ENCODE peak calls at places on chromosome X, in seven cellular contexts. One of them, this sample, is unnamed.

GRCh38 chrX:100829730-100830129 is 9.5 kb downstream of the CSTF2 start:
- DNase-seq in H1: no peak
- DNase-seq in iPS-NIHi11: no peak
- DNase-seq in activated naive CD4-positive, alpha-beta T cell treated with Interleukin-2 at 50 U/mL for 16 hours: peak
- DNase-seq in epithelial cell of prostate: no peak
- DNase-seq in IMR-90: peak
- DNase-seq in AG04450: no peak
- DNase-seq in this sample: peak

GRCh38 chrX:107823456-107823855 is 2.2 kb upstream of the MID2 start:
- DNase-seq in H1: no peak
- DNase-seq in iPS-NIHi11: no peak
- DNase-seq in activated naive CD4-positive, alpha-beta T cell treated with Interleukin-2 at 50 U/mL for 16 hours: no peak
- DNase-seq in epithelial cell of prostate: no peak
- DNase-seq in IMR-90: peak
- DNase-seq in AG04450: peak
- DNase-seq in this sample: no peak

GRCh38 chrX:39450578-39450977 is 647.2 kb downstream of the BCOR start:
- DNase-seq in H1: no peak
- DNase-seq in iPS-NIHi11: no peak
- DNase-seq in activated naive CD4-positive, alpha-beta T cell treated with Interleukin-2 at 50 U/mL for 16 hours: no peak
- DNase-seq in epithelial cell of prostate: no peak
- DNase-seq in IMR-90: no peak
- DNase-seq in AG04450: no peak
- DNase-seq in this sample: no peak

GRCh38 chrX:21996872-21997271 is 35.3 kb upstream of the PHEX start:
- DNase-seq in H1: no peak
- DNase-seq in iPS-NIHi11: no peak
- DNase-seq in activated naive CD4-positive, alpha-beta T cell treated with Interleukin-2 at 50 U/mL for 16 hours: no peak
- DNase-seq in epithelial cell of prostate: no peak
- DNase-seq in IMR-90: peak
- DNase-seq in AG04450: peak
- DNase-seq in this sample: no peak

GRCh38 chrX:667360-667759 is 36.8 kb downstream of the SHOX start:
- DNase-seq in H1: no peak
- DNase-seq in iPS-NIHi11: no peak
- DNase-seq in activated naive CD4-positive, alpha-beta T cell treated with Interleukin-2 at 50 U/mL for 16 hours: no peak
- DNase-seq in epithelial cell of prostate: no peak
- DNase-seq in IMR-90: no peak
- DNase-seq in AG04450: no peak
- DNase-seq in this sample: no peak

GRCh38 chrX:124507276-124507675 is 160.9 kb downstream of the SH2D1A start:
- DNase-seq in H1: no peak
- DNase-seq in iPS-NIHi11: no peak
- DNase-seq in activated naive CD4-positive, alpha-beta T cell treated with Interleukin-2 at 50 U/mL for 16 hours: no peak
- DNase-seq in epithelial cell of prostate: no peak
- DNase-seq in IMR-90: no peak
- DNase-seq in AG04450: no peak
- DNase-seq in this sample: no peak

GRCh38 chrX:86148024-86148511 is at the start of gene DACH2:
- DNase-seq in H1: peak
- DNase-seq in iPS-NIHi11: peak
- DNase-seq in activated naive CD4-positive, alpha-beta T cell treated with Interleukin-2 at 50 U/mL for 16 hours: peak
- DNase-seq in epithelial cell of prostate: no peak
- DNase-seq in IMR-90: peak
- DNase-seq in AG04450: peak
- DNase-seq in this sample: peak

GRCh38 chrX:121093011-121093410 is 45.6 kb downstream of the GLUD2 start:
- DNase-seq in H1: no peak
- DNase-seq in iPS-NIHi11: no peak
- DNase-seq in activated naive CD4-positive, alpha-beta T cell treated with Interleukin-2 at 50 U/mL for 16 hours: no peak
- DNase-seq in epithelial cell of prostate: no peak
- DNase-seq in IMR-90: no peak
- DNase-seq in AG04450: no peak
- DNase-seq in this sample: no peak

GRCh38 chrX:149267878-149268813 is 237.0 kb downstream of the IDS start:
- DNase-seq in H1: no peak
- DNase-seq in iPS-NIHi11: no peak
- DNase-seq in activated naive CD4-positive, alpha-beta T cell treated with Interleukin-2 at 50 U/mL for 16 hours: no peak
- DNase-seq in epithelial cell of prostate: no peak
- DNase-seq in IMR-90: no peak
- DNase-seq in AG04450: no peak
- DNase-seq in this sample: no peak

GRCh38 chrX:17591741-17592110 is 145.6 kb upstream of the SCML1 start:
- DNase-seq in H1: no peak
- DNase-seq in iPS-NIHi11: no peak
- DNase-seq in activated naive CD4-positive, alpha-beta T cell treated with Interleukin-2 at 50 U/mL for 16 hours: no peak
- DNase-seq in epithelial cell of prostate: no peak
- DNase-seq in IMR-90: peak
- DNase-seq in AG04450: no peak
- DNase-seq in this sample: no peak

GRCh38 chrX:13647709-13648212 is 5.2 kb upstream of the TCEANC start:
- DNase-seq in H1: no peak
- DNase-seq in iPS-NIHi11: no peak
- DNase-seq in activated naive CD4-positive, alpha-beta T cell treated with Interleukin-2 at 50 U/mL for 16 hours: peak
- DNase-seq in epithelial cell of prostate: no peak
- DNase-seq in IMR-90: peak
- DNase-seq in AG04450: no peak
- DNase-seq in this sample: peak

GRCh38 chrX:38970845-38971244 is 169.6 kb downstream of the MID1IP1 start:
- DNase-seq in H1: no peak
- DNase-seq in iPS-NIHi11: no peak
- DNase-seq in activated naive CD4-positive, alpha-beta T cell treated with Interleukin-2 at 50 U/mL for 16 hours: no peak
- DNase-seq in epithelial cell of prostate: no peak
- DNase-seq in IMR-90: no peak
- DNase-seq in AG04450: no peak
- DNase-seq in this sample: no peak

GRCh38 chrX:24228596-24228995 is 79.1 kb downstream of the ZFX start:
- DNase-seq in H1: no peak
- DNase-seq in iPS-NIHi11: no peak
- DNase-seq in activated naive CD4-positive, alpha-beta T cell treated with Interleukin-2 at 50 U/mL for 16 hours: no peak
- DNase-seq in epithelial cell of prostate: no peak
- DNase-seq in IMR-90: no peak
- DNase-seq in AG04450: no peak
- DNase-seq in this sample: no peak

GRCh38 chrX:48473718-48473990 is 2.3 kb upstream of the FTSJ1 start:
- DNase-seq in H1: no peak
- DNase-seq in iPS-NIHi11: no peak
- DNase-seq in activated naive CD4-positive, alpha-beta T cell treated with Interleukin-2 at 50 U/mL for 16 hours: no peak
- DNase-seq in epithelial cell of prostate: no peak
- DNase-seq in IMR-90: no peak
- DNase-seq in AG04450: no peak
- DNase-seq in this sample: no peak

GRCh38 chrX:136528645-136529315 is 3.2 kb upstream of the VGLL1 start:
- DNase-seq in H1: no peak
- DNase-seq in iPS-NIHi11: peak
- DNase-seq in activated naive CD4-positive, alpha-beta T cell treated with Interleukin-2 at 50 U/mL for 16 hours: no peak
- DNase-seq in epithelial cell of prostate: no peak
- DNase-seq in IMR-90: no peak
- DNase-seq in AG04450: no peak
- DNase-seq in this sample: no peak

GRCh38 chrX:40644821-40645358 is 2.5 kb downstream of the CXorf38 start:
- DNase-seq in H1: no peak
- DNase-seq in iPS-NIHi11: no peak
- DNase-seq in activated naive CD4-positive, alpha-beta T cell treated with Interleukin-2 at 50 U/mL for 16 hours: peak
- DNase-seq in epithelial cell of prostate: no peak
- DNase-seq in IMR-90: peak
- DNase-seq in AG04450: no peak
- DNase-seq in this sample: peak

GRCh38 chrX:101241531-101241930 is 21.9 kb downstream of the DRP2 start:
- DNase-seq in H1: no peak
- DNase-seq in iPS-NIHi11: no peak
- DNase-seq in activated naive CD4-positive, alpha-beta T cell treated with Interleukin-2 at 50 U/mL for 16 hours: no peak
- DNase-seq in epithelial cell of prostate: no peak
- DNase-seq in IMR-90: no peak
- DNase-seq in AG04450: no peak
- DNase-seq in this sample: no peak

GRCh38 chrX:18891561-18891945 is 92.4 kb downstream of the PHKA2 start:
- DNase-seq in H1: no peak
- DNase-seq in iPS-NIHi11: no peak
- DNase-seq in activated naive CD4-positive, alpha-beta T cell treated with Interleukin-2 at 50 U/mL for 16 hours: no peak
- DNase-seq in epithelial cell of prostate: no peak
- DNase-seq in IMR-90: no peak
- DNase-seq in AG04450: no peak
- DNase-seq in this sample: no peak

GRCh38 chrX:20477219-20477618 is 210.5 kb upstream of the RPS6KA3 start:
- DNase-seq in H1: no peak
- DNase-seq in iPS-NIHi11: no peak
- DNase-seq in activated naive CD4-positive, alpha-beta T cell treated with Interleukin-2 at 50 U/mL for 16 hours: no peak
- DNase-seq in epithelial cell of prostate: no peak
- DNase-seq in IMR-90: no peak
- DNase-seq in AG04450: no peak
- DNase-seq in this sample: no peak

GRCh38 chrX:68831405-68832100 is 2.7 kb downstream of the EFNB1 start:
- DNase-seq in H1: no peak
- DNase-seq in iPS-NIHi11: no peak
- DNase-seq in activated naive CD4-positive, alpha-beta T cell treated with Interleukin-2 at 50 U/mL for 16 hours: no peak
- DNase-seq in epithelial cell of prostate: no peak
- DNase-seq in IMR-90: peak
- DNase-seq in AG04450: no peak
- DNase-seq in this sample: no peak

GRCh38 chrX:111352424-111352823 is 59.6 kb downstream of the DCX start:
- DNase-seq in H1: no peak
- DNase-seq in iPS-NIHi11: no peak
- DNase-seq in activated naive CD4-positive, alpha-beta T cell treated with Interleukin-2 at 50 U/mL for 16 hours: no peak
- DNase-seq in epithelial cell of prostate: peak
- DNase-seq in IMR-90: no peak
- DNase-seq in AG04450: no peak
- DNase-seq in this sample: no peak

GRCh38 chrX:30938295-30938694 is 49.2 kb upstream of the TAB3 start:
- DNase-seq in H1: no peak
- DNase-seq in iPS-NIHi11: no peak
- DNase-seq in activated naive CD4-positive, alpha-beta T cell treated with Interleukin-2 at 50 U/mL for 16 hours: no peak
- DNase-seq in epithelial cell of prostate: no peak
- DNase-seq in IMR-90: no peak
- DNase-seq in AG04450: no peak
- DNase-seq in this sample: no peak

GRCh38 chrX:20427173-20427770 is 160.6 kb upstream of the RPS6KA3 start:
- DNase-seq in H1: no peak
- DNase-seq in iPS-NIHi11: no peak
- DNase-seq in activated naive CD4-positive, alpha-beta T cell treated with Interleukin-2 at 50 U/mL for 16 hours: no peak
- DNase-seq in epithelial cell of prostate: no peak
- DNase-seq in IMR-90: no peak
- DNase-seq in AG04450: no peak
- DNase-seq in this sample: no peak

GRCh38 chrX:52424658-52425057 is 55.8 kb downstream of the XAGE2 start:
- DNase-seq in H1: no peak
- DNase-seq in iPS-NIHi11: no peak
- DNase-seq in activated naive CD4-positive, alpha-beta T cell treated with Interleukin-2 at 50 U/mL for 16 hours: no peak
- DNase-seq in epithelial cell of prostate: no peak
- DNase-seq in IMR-90: peak
- DNase-seq in AG04450: no peak
- DNase-seq in this sample: no peak

GRCh38 chrX:126339926-126340325 is 173.8 kb upstream of the DCAF12L2 start:
- DNase-seq in H1: no peak
- DNase-seq in iPS-NIHi11: no peak
- DNase-seq in activated naive CD4-positive, alpha-beta T cell treated with Interleukin-2 at 50 U/mL for 16 hours: no peak
- DNase-seq in epithelial cell of prostate: no peak
- DNase-seq in IMR-90: no peak
- DNase-seq in AG04450: no peak
- DNase-seq in this sample: no peak

GRCh38 chrX:76253432-76253831 is 80.6 kb downstream of the PBDC1 start:
- DNase-seq in H1: no peak
- DNase-seq in iPS-NIHi11: peak
- DNase-seq in activated naive CD4-positive, alpha-beta T cell treated with Interleukin-2 at 50 U/mL for 16 hours: peak
- DNase-seq in epithelial cell of prostate: no peak
- DNase-seq in IMR-90: peak
- DNase-seq in AG04450: peak
- DNase-seq in this sample: peak

This sample was measured in activated CD4-positive, alpha-beta memory T cell treated with anti-CD3 and anti-CD28 coated beads, Interleukin-2, amount 10 ng/mL, durations not matched to agents 7 days and 5 days.